ENCODE peak calls at places on chromosomes 2 and 18, in six cellular contexts. M is A549, R is HepG2, D is endothelial cell of umbilical vein, S is HCT116, W is GM12878. B is an unnamed sample.
A peak's percentile ranks its signal among the peaks of the same experiment; 100 is the strongest.

GRCh38 chr18:8479826-8480225 is 129.4 kb upstream of the RAB12 start:
- DNase-seq in M (no peak), R (no peak), D (no peak), S (no peak), W (no peak), B (no peak)

GRCh38 chr2:226703501-226703900 is 96.1 kb downstream of the IRS1 start:
- DNase-seq in M (no peak), R (no peak), D (no peak), S (no peak), W (no peak), B (no peak)

GRCh38 chr2:113907297-113907696 is 17.4 kb downstream of the ACTR3 start:
- DNase-seq in M (no peak), R (no peak), D (no peak), S (no peak), W (no peak), B (no peak)

GRCh38 chr2:60356346-60356745 is 197.1 kb downstream of the BCL11A start:
- DNase-seq in M (no peak), R (no peak), D (no peak), S (no peak), W (no peak), B (no peak)

GRCh38 chr18:25299426-25299825 is 52.5 kb downstream of the ZNF521 start:
- DNase-seq in M (no peak), R (no peak), D (no peak), S (no peak), W (no peak), B (peak; percentile 8)

GRCh38 chr18:59961086-59961485 is 61.3 kb downstream of the PMAIP1 start:
- DNase-seq in M (no peak), R (no peak), D (no peak), S (no peak), W (no peak), B (no peak)

GRCh38 chr2:164954186-164954585 is 1.1 kb downstream of the SLC38A11 start:
- DNase-seq in M (no peak), R (no peak), D (no peak), S (no peak), W (no peak), B (no peak)

GRCh38 chr2:11073251-11073650 is 82.0 kb upstream of the SLC66A3 start:
- DNase-seq in M (peak; percentile 54), R (peak; percentile 29), D (peak; percentile 30), S (peak; percentile 54), W (no peak), B (peak; percentile 56)

GRCh38 chr2:173075056-173075780 is 428 bp upstream of the MAP3K20 start:
- DNase-seq in M (no peak), R (no peak), D (no peak), S (no peak), W (no peak), B (no peak)

GRCh38 chr18:35334183-35334582 is 10.0 kb downstream of the ZNF24 start:
- DNase-seq in M (no peak), R (no peak), D (no peak), S (no peak), W (no peak), B (no peak)

GRCh38 chr18:76791106-76791505 is 31.3 kb upstream of the ZNF236 start:
- DNase-seq in M (no peak), R (no peak), D (no peak), S (no peak), W (no peak), B (no peak)

GRCh38 chr2:6184532-6185302 is 492.5 kb downstream of the SOX11 start:
- DNase-seq in M (no peak), R (peak; percentile 15), D (no peak), S (no peak), W (no peak), B (no peak)

GRCh38 chr2:233461481-233461891 is 105.1 kb downstream of the USP40 start:
- DNase-seq in M (no peak), R (no peak), D (no peak), S (no peak), W (no peak), B (no peak)

GRCh38 chr18:35941299-35941698 is 31.2 kb upstream of the RMP24 start:
- DNase-seq in M (no peak), R (no peak), D (no peak), S (no peak), W (no peak), B (no peak)

GRCh38 chr2:128420776-128421175 is 102.1 kb upstream of the HS6ST1 start:
- DNase-seq in M (no peak), R (no peak), D (no peak), S (no peak), W (no peak), B (no peak)

GRCh38 chr18:57207124-57207916 is 60.4 kb downstream of the BOD1L2 start:
- DNase-seq in M (no peak), R (no peak), D (no peak), S (no peak), W (no peak), B (no peak)

GRCh38 chr18:59900222-59901128 is 679 bp downstream of the PMAIP1 start:
- DNase-seq in M (peak; percentile 63), R (no peak), D (peak; percentile 76), S (no peak), W (no peak), B (peak; percentile 91)

DNA sequence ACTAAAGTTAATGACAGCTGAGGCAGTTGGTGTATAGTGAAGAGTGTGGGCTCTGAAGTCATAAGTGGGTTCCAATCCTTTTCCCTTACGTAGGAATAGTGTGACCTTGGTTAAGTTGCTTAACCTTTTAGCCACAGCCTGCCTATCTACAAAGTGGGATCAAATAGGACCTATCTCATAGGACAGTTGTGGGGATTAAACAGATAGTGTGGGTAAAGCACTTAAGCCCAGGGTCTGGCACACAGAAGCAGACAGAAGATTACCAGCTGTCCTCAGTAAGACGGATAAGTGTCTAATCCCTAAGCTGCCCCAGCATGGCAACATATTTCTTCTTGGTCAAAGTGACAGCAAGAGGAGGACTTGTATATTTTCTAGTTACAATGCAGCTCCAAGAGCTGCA is 28.2 kb downstream of the UBE2F start:
- DNase-seq in M (no peak), R (no peak), D (no peak), S (no peak), W (no peak), B (no peak)
- TF ChIP-seq POLR2A in M (no peak), R (no peak), D (no peak), S (no peak), W (no peak), B (no peak)

GRCh38 chr2:150465703-150466569 is 21.5 kb downstream of the RND3 start:
- DNase-seq in M (no peak), R (no peak), D (peak; percentile 47), S (no peak), W (no peak), B (no peak)
- TF ChIP-seq CTCF in M (no peak), R (no peak), D (no peak), S (no peak), W (no peak), B (no peak)

DNA sequence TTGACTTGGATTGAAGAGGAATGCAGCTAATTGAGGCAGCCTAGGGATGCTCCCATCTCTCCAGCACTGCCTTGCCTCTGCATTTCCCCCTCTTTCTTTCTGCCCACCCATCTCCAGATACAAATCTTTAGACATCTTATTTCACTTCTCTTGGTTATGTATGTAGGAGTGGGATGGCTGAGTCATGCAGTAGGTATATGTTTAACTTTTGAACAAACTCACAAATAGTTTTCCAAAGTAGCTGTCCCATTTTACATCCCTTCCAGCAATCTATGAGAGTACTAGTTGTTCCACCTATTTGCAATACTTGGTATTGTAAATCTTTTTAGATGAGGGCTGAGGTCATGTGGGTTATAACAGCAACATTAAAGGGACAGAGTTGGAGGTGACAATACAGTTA is 329.9 kb downstream of the DYSF start:
- DNase-seq in M (peak; percentile 38), R (no peak), D (no peak), S (no peak), W (no peak), B (no peak)
- TF ChIP-seq MAX in M (no peak), R (no peak), D (no peak), S (no peak), W (no peak), B (no peak)

GRCh38 chr2:218780851-218781690 is 876 bp upstream of the CYP27A1 start:
- DNase-seq in M (peak; percentile 27), R (peak; percentile 92), D (no peak), S (no peak), W (no peak), B (no peak)

GRCh38 chr2:218780026-218780425 is 1.9 kb upstream of the CYP27A1 start:
- DNase-seq in M (no peak), R (no peak), D (no peak), S (no peak), W (no peak), B (no peak)

GRCh38 chr2:218782529-218782845 is 540 bp downstream of the CYP27A1 start:
- DNase-seq in M (no peak), R (peak; percentile 74), D (no peak), S (no peak), W (no peak), B (no peak)

GRCh38 chr2:218783612-218784169 is 1.7 kb downstream of the CYP27A1 start:
- DNase-seq in M (no peak), R (no peak), D (no peak), S (no peak), W (no peak), B (no peak)

DNA sequence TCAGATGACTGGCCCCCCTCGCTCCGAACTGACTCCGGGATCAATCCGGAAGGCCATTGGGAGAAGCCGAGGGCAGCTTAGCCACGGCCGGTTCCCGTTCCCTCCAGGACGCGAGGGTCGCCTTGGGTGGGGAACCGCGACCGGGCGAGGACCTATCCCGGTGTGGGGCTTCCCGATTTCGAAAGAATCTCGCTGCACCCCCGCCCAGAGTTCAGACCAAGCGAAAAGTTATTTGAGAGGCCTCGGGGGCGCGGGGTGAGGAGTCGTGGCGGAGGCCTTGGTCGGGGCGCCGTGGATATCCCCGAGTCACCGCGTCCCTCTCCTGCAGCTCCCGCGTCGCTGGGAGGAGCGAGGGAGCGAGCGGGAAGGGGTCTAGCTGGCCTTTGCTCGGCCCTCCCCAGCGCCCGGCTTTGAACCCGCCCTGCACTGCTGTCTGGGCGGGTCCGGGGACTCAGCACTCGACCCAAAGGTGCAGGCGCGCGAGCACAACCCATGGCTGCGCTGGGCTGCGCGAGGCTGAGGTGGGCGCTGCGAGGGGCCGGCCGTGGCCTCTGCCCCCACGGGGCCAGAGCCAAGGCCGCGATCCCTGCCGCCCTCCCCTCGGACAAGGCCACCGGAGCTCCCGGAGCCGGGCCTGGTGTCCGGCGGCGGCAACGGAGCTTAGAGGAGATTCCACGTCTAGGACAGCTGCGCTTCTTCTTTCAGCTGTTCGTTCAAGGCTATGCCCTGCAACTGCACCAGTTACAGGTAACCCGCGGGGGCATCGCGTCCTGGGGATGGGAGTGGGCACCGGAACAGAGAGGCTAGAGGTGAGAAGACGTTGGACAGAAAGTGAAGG is at the start of gene CYP27A1:
- DNase-seq in M (no peak), R (peak; percentile 83), D (peak; percentile 43), S (no peak), W (no peak), B (no peak)
- TF ChIP-seq POLR2A in M (no peak), R (peak; percentile 77), D (no peak), S (no peak), W (no peak), B (no peak)

B was measured in NB4.